ENCODE peak calls at places on chromosomes 4 and X, in five cellular contexts. P is neuronal stem cell, Y is H1, I is mesenchymal stem cell, D is trophoblast cell. G is an unnamed sample.

GRCh38 chrX:133640161-133641015 is 225.1 kb upstream of the GPC4 start:
- DNase-seq in P (peak; percentile 9), Y (no peak), I (no peak), D (peak; percentile 54), G (peak; percentile 28)

GRCh38 chr4:3021627-3022026 is 52.7 kb downstream of the HTT-AS start:
- DNase-seq in P (no peak), Y (no peak), I (no peak), D (no peak), G (no peak)

GRCh38 chr4:1417522-1418390 is 11.5 kb upstream of the NKX1-1 start:
- DNase-seq in P (no peak), Y (peak; percentile 42), I (no peak), D (no peak), G (peak; percentile 31)

GRCh38 chr4:138967313-138967712 is 48.3 kb upstream of the NOCT start:
- DNase-seq in P (no peak), Y (no peak), I (peak; percentile 49), D (no peak), G (no peak)

GRCh38 chr4:98363431-98363830 is 102.2 kb downstream of the RAP1GDS1 start:
- DNase-seq in P (no peak), Y (no peak), I (no peak), D (no peak), G (no peak)

GRCh38 chrX:17537652-17538301 is 162.8 kb downstream of the NHS start:
- DNase-seq in P (peak; percentile 75), Y (no peak), I (no peak), D (no peak), G (peak; percentile 39)

GRCh38 chr4:180852743-180853142 is 1390.5 kb upstream of the TENM3 start:
- DNase-seq in P (no peak), Y (no peak), I (no peak), D (no peak), G (no peak)

GRCh38 chrX:132165651-132166050 is 37.8 kb upstream of the FRMD7 start:
- DNase-seq in P (no peak), Y (no peak), I (no peak), D (no peak), G (no peak)

GRCh38 chr4:7261174-7261573 is 68.8 kb downstream of the SORCS2 start:
- DNase-seq in P (no peak), Y (no peak), I (no peak), D (no peak), G (no peak)

GRCh38 chr4:132333723-132334045 is 815.4 kb upstream of the PCDH10 start:
- DNase-seq in P (no peak), Y (no peak), I (peak; percentile 75), D (no peak), G (no peak)

GRCh38 chrX:121161501-121161933 is 114.1 kb downstream of the GLUD2 start:
- DNase-seq in P (no peak), Y (no peak), I (no peak), D (no peak), G (no peak)

GRCh38 chr4:19844436-19844835 is 407.3 kb upstream of the SLIT2 start:
- DNase-seq in P (no peak), Y (no peak), I (no peak), D (no peak), G (no peak)

GRCh38 chr4:107044170-107044569 is 8.1 kb upstream of the DKK2 start:
- DNase-seq in P (no peak), Y (no peak), I (peak; percentile 26), D (no peak), G (no peak)

GRCh38 chr4:8834681-8835220 is 36.9 kb downstream of the HMX1 start:
- DNase-seq in P (no peak), Y (peak; percentile 45), I (no peak), D (no peak), G (peak; percentile 21)

GRCh38 chr4:149371021-149371420 is 444.6 kb downstream of the IQCM start:
- DNase-seq in P (peak; percentile 3), Y (no peak), I (peak; percentile 52), D (peak; percentile 11), G (peak; percentile 42)

GRCh38 chrX:84487365-84488353 is 14.6 kb downstream of the HDX start:
- DNase-seq in P (no peak), Y (no peak), I (no peak), D (no peak), G (no peak)

GRCh38 chr4:126800723-126801191 is 832.0 kb upstream of the INTU start:
- DNase-seq in P (no peak), Y (no peak), I (no peak), D (no peak), G (no peak)

GRCh38 chr4:45578874-45579273 is 545.0 kb downstream of the GABRG1 start:
- DNase-seq in P (no peak), Y (no peak), I (no peak), D (no peak), G (no peak)

GRCh38 chr4:123433573-123433972 is 37.0 kb downstream of the SPRY1 start:
- DNase-seq in P (no peak), Y (no peak), I (no peak), D (no peak), G (no peak)

GRCh38 chr4:8441499-8442091 is 1.0 kb downstream of the TRMT44 start:
- DNase-seq in P (no peak), Y (no peak), I (no peak), D (no peak), G (no peak)

GRCh38 chr4:158945529-158946108 is 157.3 kb upstream of the RAPGEF2 start:
- DNase-seq in P (no peak), Y (no peak), I (no peak), D (no peak), G (no peak)

GRCh38 chr4:40722576-40723161 is 27.1 kb upstream of the NSUN7 start:
- DNase-seq in P (no peak), Y (no peak), I (peak; percentile 28), D (peak; percentile 65), G (no peak)

GRCh38 chr4:144178414-144178813 is 37.9 kb upstream of the GYPA start:
- DNase-seq in P (no peak), Y (no peak), I (no peak), D (no peak), G (no peak)

GRCh38 chr4:124934921-124935320 is 222.4 kb upstream of the ANKRD50 start:
- DNase-seq in P (peak; percentile 12), Y (no peak), I (no peak), D (no peak), G (no peak)

GRCh38 chrX:55593756-55594257 is 29.4 kb upstream of the FOXR2 start:
- DNase-seq in P (no peak), Y (no peak), I (no peak), D (no peak), G (no peak)

GRCh38 chrX:119427024-119427794 is 28.1 kb downstream of the SLC25A43 start:
- DNase-seq in P (no peak), Y (no peak), I (peak; percentile 18), D (no peak), G (no peak)

GRCh38 chrX:30831082-30831481 is 58.0 kb downstream of the TAB3 start:
- DNase-seq in P (peak; percentile 17), Y (peak; percentile 43), I (no peak), D (no peak), G (no peak)

GRCh38 chrX:69150294-69150960 is 14.8 kb downstream of the PJA1 start:
- DNase-seq in P (no peak), Y (no peak), I (no peak), D (peak; percentile 57), G (no peak)

GRCh38 chr4:129747756-129748155 is 651.8 kb downstream of the C4orf33 start:
- DNase-seq in P (no peak), Y (no peak), I (no peak), D (no peak), G (no peak)

GRCh38 chrX:140432328-140433025 is 72.4 kb downstream of the SOX3 start:
- DNase-seq in P (no peak), Y (no peak), I (no peak), D (no peak), G (no peak)

GRCh38 chrX:71227370-71228062 is 4.5 kb downstream of the GJB1 start:
- DNase-seq in P (no peak), Y (no peak), I (no peak), D (no peak), G (no peak)

GRCh38 chrX:123859409-123859827 is 435 bp upstream of the XIAP start:
- DNase-seq in P (peak; percentile 3), Y (peak; percentile 74), I (no peak), D (no peak), G (no peak)

GRCh38 chr4:19925516-19925915 is 326.2 kb upstream of the SLIT2 start:
- DNase-seq in P (no peak), Y (no peak), I (no peak), D (no peak), G (no peak)

GRCh38 chr4:74665346-74665745 is 129.0 kb downstream of the BTC start:
- DNase-seq in P (no peak), Y (no peak), I (no peak), D (peak; percentile 36), G (no peak)

GRCh38 chr4:183404016-183404415 is 40.4 kb upstream of the CDKN2AIP start:
- DNase-seq in P (no peak), Y (no peak), I (no peak), D (no peak), G (no peak)

GRCh38 chrX:72132456-72132855 is 741 bp upstream of the RTL5 start:
- DNase-seq in P (no peak), Y (no peak), I (no peak), D (no peak), G (no peak)

GRCh38 chr4:144650311-144650820 is 4.4 kb downstream of the HHIP start:
- DNase-seq in P (no peak), Y (no peak), I (no peak), D (no peak), G (no peak)

GRCh38 chr4:54959656-54960055 is 165.7 kb downstream of the KDR start:
- DNase-seq in P (no peak), Y (no peak), I (peak; percentile 52), D (peak; percentile 44), G (no peak)

DNA sequence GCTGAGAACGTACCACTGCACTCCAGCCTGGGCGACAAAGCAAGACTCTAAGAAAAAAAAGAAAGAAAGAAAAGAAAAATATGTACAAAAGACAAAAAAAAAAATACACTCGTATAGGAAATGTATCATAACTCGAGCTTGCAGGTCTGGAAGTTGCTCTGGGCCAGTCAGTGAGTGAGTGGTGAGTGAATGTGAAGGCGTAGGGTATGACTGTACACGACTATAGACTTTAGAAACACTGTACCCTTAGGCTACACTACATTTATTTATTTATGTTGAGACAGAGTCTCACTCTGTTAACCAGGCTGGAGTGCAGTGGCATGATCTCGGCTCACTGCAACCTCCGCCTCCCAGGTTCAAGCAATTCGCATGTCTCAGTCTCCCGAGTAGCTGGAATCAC is 29.4 kb downstream of the EVC2 start:
- DNase-seq in P (no peak), Y (no peak), I (peak; percentile 18), D (no peak), G (no peak)
- H2BK12ac ChIP-seq in P (no peak overlapping the region), Y (no peak overlapping the region), I (no peak overlapping the region), D (no peak overlapping the region), G (no peak overlapping the region)

GRCh38 chr4:128600996-128601857 is 208.3 kb upstream of the JADE1 start:
- DNase-seq in P (no peak), Y (peak; percentile 40), I (peak; percentile 97), D (no peak), G (no peak)
- H3K4ac ChIP-seq in P (no peak overlapping the region), Y (no peak overlapping the region), I (peak overlapping the region; percentile 91), D (peak overlapping the region; percentile 24), G (no peak overlapping the region)

GRCh38 chr4:90121961-90122748 is 5.0 kb upstream of the CCSER1 start:
- DNase-seq in P (no peak), Y (no peak), I (no peak), D (peak; percentile 77), G (no peak)
- H2BK12ac ChIP-seq in P (no peak overlapping the region), Y (no peak overlapping the region), I (no peak overlapping the region), D (no peak overlapping the region), G (no peak overlapping the region)

GRCh38 chrX:154368630-154369452 is 5.6 kb downstream of the FLNA start:
- DNase-seq in P (no peak), Y (no peak), I (peak; percentile 91), D (peak; percentile 75), G (peak; percentile 69)
- H3K4ac ChIP-seq in P (no peak overlapping the region), Y (peak overlapping the region; percentile 69), I (peak overlapping the region; percentile 39), D (peak overlapping the region; percentile 97), G (no peak overlapping the region)

G was measured in H9.